ENCODE peak calls at places on chromosomes 2 and 18, in five cellular contexts. K is aorta; H is CD8-positive, alpha-beta memory T cell; I is SK-N-SH; D is CD4-positive, CD25-positive, alpha-beta regulatory T cell. U is an unnamed sample.

GRCh38 chr2:23322813-23323212 is 62.2 kb upstream of the KLHL29 start:
- DNase-seq in K (no peak), H (no peak), I (no peak), D (no peak), U (no peak)

GRCh38 chr2:168432565-168433186 is 23.4 kb upstream of the CERS6 start:
- DNase-seq in K (no peak), H (peak; percentile 62), I (no peak), D (peak; percentile 24), U (no peak)

GRCh38 chr18:12333650-12334279 is 25.7 kb downstream of the TUBB6 start:
- DNase-seq in K (no peak), H (no peak), I (no peak), D (no peak), U (no peak)

GRCh38 chr2:240703417-240704341 is 12.0 kb downstream of the AQP12A start:
- DNase-seq in K (peak; percentile 32), H (no peak), I (no peak), D (no peak), U (no peak)

GRCh38 chr2:28250006-28250405 is 142.7 kb upstream of the FOSL2 start:
- DNase-seq in K (no peak), H (no peak), I (no peak), D (no peak), U (no peak)

GRCh38 chr18:78892201-78892600 is 87.4 kb upstream of the SALL3 start:
- DNase-seq in K (no peak), H (no peak), I (no peak), D (no peak), U (no peak)

GRCh38 chr2:11121099-11121822 is 34.0 kb upstream of the SLC66A3 start:
- DNase-seq in K (no peak), H (no peak), I (no peak), D (no peak), U (no peak)

GRCh38 chr18:49070552-49070951 is 119.8 kb upstream of the SMAD7 start:
- DNase-seq in K (no peak), H (no peak), I (no peak), D (no peak), U (no peak)

GRCh38 chr2:29528891-29529520 is 392.4 kb downstream of the ALK start:
- DNase-seq in K (peak; percentile 48), H (no peak), I (no peak), D (no peak), U (no peak)

GRCh38 chr18:34808389-34808788 is 98.3 kb downstream of the DTNA start:
- DNase-seq in K (no peak), H (no peak), I (no peak), D (no peak), U (no peak)

GRCh38 chr18:2515908-2516625 is 55.2 kb downstream of the METTL4 start:
- DNase-seq in K (no peak), H (no peak), I (no peak), D (peak; percentile 30), U (no peak)

GRCh38 chr2:216713691-216714411 is 18.5 kb upstream of the IGFBP5 start:
- DNase-seq in K (peak; percentile 85), H (no peak), I (no peak), D (no peak), U (no peak)

GRCh38 chr2:216716109-216716508 is 20.8 kb upstream of the IGFBP5 start:
- DNase-seq in K (no peak), H (no peak), I (no peak), D (no peak), U (no peak)

GRCh38 chr2:216717907-216718615 is 22.7 kb upstream of the IGFBP5 start:
- DNase-seq in K (no peak), H (no peak), I (no peak), D (no peak), U (no peak)

GRCh38 chr2:216717491-216717901 is 22.1 kb upstream of the IGFBP5 start:
- DNase-seq in K (no peak), H (no peak), I (no peak), D (no peak), U (no peak)

DNA sequence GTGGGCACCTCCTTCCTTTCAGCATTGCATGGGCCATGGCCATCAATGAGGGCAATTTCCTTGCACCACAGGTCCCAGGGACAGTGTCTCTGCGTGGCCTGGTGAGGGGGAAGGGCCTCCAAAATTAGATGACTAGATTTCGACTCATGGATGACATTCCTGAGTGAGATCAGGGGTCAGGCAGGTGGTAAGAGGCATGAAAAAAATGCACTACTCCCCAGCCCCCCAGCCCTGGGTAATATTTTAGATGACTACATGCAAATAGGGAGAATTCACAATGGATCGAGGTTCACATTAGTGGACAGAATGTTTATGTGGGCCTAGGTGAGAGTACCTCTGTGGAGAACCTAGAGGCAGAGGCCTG is 19.0 kb upstream of the IGFBP5 start:
- DNase-seq in K (no peak), H (no peak), I (no peak), D (no peak), U (no peak)
- H3K4me1 ChIP-seq in K (no peaks in the 10 kb centered on the region), H (no peaks in the 10 kb centered on the region), I (peaks cover 12% of the 10 kb centered on the region), D (no peaks in the 10 kb centered on the region), U (no peaks in the 10 kb centered on the region)

GRCh38 chr18:9694952-9695495 is 13.1 kb upstream of the RAB31 start:
- DNase-seq in K (no peak), H (no peak), I (no peak), D (no peak), U (no peak)
- H3K4me1 ChIP-seq in K (no peaks in the 10 kb centered on the region), H (no peaks in the 10 kb centered on the region), I (peaks cover 6% of the 10 kb centered on the region), D (no peaks in the 10 kb centered on the region), U (no peaks in the 10 kb centered on the region)

GRCh38 chr2:172438741-172439508 is 11.5 kb downstream of the ITGA6 start:
- DNase-seq in K (no peak), H (no peak), I (no peak), D (no peak), U (no peak)
- H3K4me1 ChIP-seq in K (no peaks in the 10 kb centered on the region), H (peaks cover 94% of the 10 kb centered on the region), I (no peaks in the 10 kb centered on the region), D (peaks cover 91% of the 10 kb centered on the region), U (peaks cover 86% of the 10 kb centered on the region)

GRCh38 chr18:24968233-24968775 is 383.7 kb downstream of the ZNF521 start:
- DNase-seq in K (no peak), H (no peak), I (no peak), D (no peak), U (no peak)
- H3K4me1 ChIP-seq in K (no peaks in the 10 kb centered on the region), H (no peaks in the 10 kb centered on the region), I (no peaks in the 10 kb centered on the region), D (no peaks in the 10 kb centered on the region), U (no peaks in the 10 kb centered on the region)

GRCh38 chr2:68855550-68855949 is 15.6 kb downstream of the BMP10 start:
- DNase-seq in K (no peak), H (no peak), I (no peak), D (no peak), U (no peak)
- H3K4me1 ChIP-seq in K (no peaks in the 10 kb centered on the region), H (no peaks in the 10 kb centered on the region), I (peaks cover 5% of the 10 kb centered on the region), D (no peaks in the 10 kb centered on the region), U (no peaks in the 10 kb centered on the region)

DNA sequence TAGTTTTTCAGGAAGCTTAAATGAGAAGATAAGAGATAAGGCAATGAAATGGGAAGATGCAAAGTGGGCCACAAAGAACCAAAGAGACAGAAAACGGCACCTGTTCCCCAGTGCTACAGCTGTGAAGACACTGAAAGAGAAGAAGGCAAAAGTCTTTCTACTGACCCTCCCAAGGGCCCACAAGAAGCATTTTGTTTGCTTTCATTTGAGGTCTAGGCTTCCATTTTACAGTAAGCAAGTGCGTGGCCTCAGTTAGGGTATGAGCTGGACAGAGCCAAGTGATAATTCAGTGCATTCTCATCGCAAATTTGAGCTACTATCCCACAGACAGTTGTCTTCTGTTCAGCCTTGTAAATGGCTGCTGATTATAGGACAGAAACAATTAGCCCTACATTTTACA is 53.4 kb upstream of the STK17B start:
- DNase-seq in K (no peak), H (no peak), I (no peak), D (no peak), U (no peak)
- H3K4me1 ChIP-seq in K (no peaks in the 10 kb centered on the region), H (peaks cover 58% of the 10 kb centered on the region), I (no peaks in the 10 kb centered on the region), D (peaks cover 34% of the 10 kb centered on the region), U (no peaks in the 10 kb centered on the region)

GRCh38 chr2:74500578-74500946 is 1.2 kb upstream of the LBX2 start:
- DNase-seq in K (no peak), H (no peak), I (no peak), D (no peak), U (no peak)

GRCh38 chr2:74499269-74499939 is at the start of gene LBX2:
- DNase-seq in K (no peak), H (no peak), I (peak; percentile 57), D (peak; percentile 8), U (peak; percentile 66)

GRCh38 chr2:74501335-74502071 is 2.1 kb upstream of the LBX2 start:
- DNase-seq in K (no peak), H (no peak), I (peak; percentile 63), D (no peak), U (no peak)

GRCh38 chr2:74498500-74499268 is 719 bp downstream of the LBX2 start:
- DNase-seq in K (no peak), H (no peak), I (peak; percentile 49), D (peak; percentile 23), U (no peak)

GRCh38 chr2:74499940-74500577 is 656 bp upstream of the LBX2 start:
- DNase-seq in K (no peak), H (no peak), I (peak; percentile 47), D (no peak), U (no peak)
- H3K4me1 ChIP-seq in K (no peaks in the 10 kb centered on the region), H (peaks cover 33% of the 10 kb centered on the region), I (peaks cover 22% of the 10 kb centered on the region), D (peaks cover 40% of the 10 kb centered on the region), U (peaks cover 15% of the 10 kb centered on the region)

DNA sequence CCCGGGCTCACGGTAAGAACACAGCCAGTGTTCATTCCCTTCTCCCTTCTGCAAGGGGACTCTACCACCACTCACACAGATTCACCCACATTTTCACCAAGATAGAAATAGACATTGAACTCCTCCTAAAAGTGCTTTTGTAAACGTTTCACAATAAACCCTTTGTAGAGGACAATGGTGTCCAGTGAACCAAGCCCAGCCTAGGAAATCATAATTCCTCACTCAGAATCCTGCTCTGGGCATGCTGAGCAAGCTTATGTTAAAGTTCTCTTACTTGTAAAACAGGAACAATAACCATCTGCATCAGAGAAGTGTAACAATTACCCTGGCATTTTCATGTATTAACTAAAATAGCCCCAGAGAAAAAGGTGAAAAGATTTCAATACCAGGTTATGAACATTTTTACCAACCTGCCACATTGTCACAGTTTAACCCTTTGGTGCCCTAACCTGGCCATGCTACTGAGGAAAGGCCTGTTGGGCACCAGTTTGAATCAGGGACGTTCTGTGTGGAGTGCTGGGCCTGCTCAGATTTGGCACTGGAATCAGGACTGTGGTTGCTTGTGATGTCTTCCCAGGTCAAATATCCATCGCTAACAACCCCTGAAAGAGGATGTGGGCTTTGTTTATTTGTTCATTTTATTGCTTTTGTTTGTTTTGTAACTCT is 22.5 kb upstream of the NDUFV2 start:
- DNase-seq in K (no peak), H (no peak), I (no peak), D (no peak), U (no peak)
- H3K4me1 ChIP-seq in K (no peaks in the 10 kb centered on the region), H (peaks cover 23% of the 10 kb centered on the region), I (no peaks in the 10 kb centered on the region), D (peaks cover 24% of the 10 kb centered on the region), U (no peaks in the 10 kb centered on the region)

U was measured in pancreas.